ENCODE peak calls at places on chromosomes 6 and 20, in seven cellular contexts. B is heart left ventricle, D is mesothelial cell of epicardium, T is neural crest cell, Y is HCT116, C is astrocyte of the spinal cord, X is fibroblast of the aortic adventitia. F is an unnamed sample.
A peak's percentile ranks its signal among the peaks of the same experiment; 100 is the strongest.

GRCh38 chr6:119495230-119495683 is 145.7 kb upstream of the MAN1A1 start:
- DNase-seq in C (no peak), D (no peak), B (peak; percentile 14), T (no peak), Y (no peak), X (no peak), F (no peak)

GRCh38 chr20:24836900-24837299 is 112.2 kb upstream of the CST7 start:
- DNase-seq in T (no peak), B (no peak), D (no peak), X (no peak), Y (no peak), C (no peak), F (no peak)

GRCh38 chr6:167979436-167980090 is 17.9 kb upstream of the KIF25 start:
- DNase-seq in C (no peak), Y (no peak), B (no peak), X (no peak), D (no peak), T (no peak), F (no peak)

GRCh38 chr6:118152524-118152923 is 245.5 kb downstream of the SLC35F1 start:
- DNase-seq in Y (no peak), T (no peak), B (no peak), X (no peak), D (no peak), C (no peak), F (no peak)

GRCh38 chr6:88164061-88164460 is 2.1 kb downstream of the CNR1 start:
- DNase-seq in X (no peak), C (no peak), B (no peak), Y (no peak), T (no peak), D (no peak), F (no peak)

GRCh38 chr6:34142599-34142998 is 3.3 kb downstream of the GRM4 start:
- DNase-seq in Y (no peak), C (no peak), X (no peak), B (no peak), D (no peak), T (no peak), F (no peak)

GRCh38 chr6:79570802-79571367 is 33.7 kb upstream of the LCA5 start:
- DNase-seq in Y (no peak), D (no peak), B (no peak), T (no peak), X (peak; percentile 53), C (peak; percentile 68), F (no peak)

GRCh38 chr20:47124235-47124717 is 229.6 kb downstream of the EYA2 start:
- DNase-seq in T (no peak), Y (no peak), C (no peak), X (no peak), D (no peak), B (peak; percentile 22), F (peak; percentile 82)

GRCh38 chr6:12479885-12480284 is 189.7 kb downstream of the EDN1 start:
- DNase-seq in X (peak; percentile 34), Y (no peak), B (no peak), D (no peak), T (no peak), C (peak; percentile 42), F (no peak)

GRCh38 chr20:43976577-43976976 is 61.9 kb downstream of the TOX2 start:
- DNase-seq in T (no peak), Y (no peak), C (no peak), X (no peak), B (no peak), D (no peak), F (no peak)

GRCh38 chr6:105711216-105711615 is 308.3 kb upstream of the PREP start:
- DNase-seq in T (no peak), Y (no peak), C (no peak), D (no peak), B (no peak), X (no peak), F (no peak)

GRCh38 chr6:81451787-81452186 is 300.7 kb downstream of the TENT5A start:
- DNase-seq in C (peak; percentile 85), B (no peak), X (peak; percentile 95), D (no peak), T (no peak), Y (peak; percentile 98), F (no peak)

GRCh38 chr20:25048519-25048952 is 9.4 kb downstream of the ACSS1 start:
- DNase-seq in T (no peak), D (no peak), X (no peak), Y (no peak), B (no peak), C (no peak), F (peak; percentile 19)

GRCh38 chr6:2063547-2063946 is 181.9 kb downstream of the GMDS start:
- DNase-seq in C (no peak), B (no peak), X (no peak), T (no peak), D (no peak), Y (no peak), F (no peak)

GRCh38 chr6:30724906-30725667 is 4.9 kb downstream of the TUBB start:
- DNase-seq in B (no peak), X (no peak), Y (no peak), T (no peak), D (no peak), C (no peak), F (no peak)

GRCh38 chr20:1215386-1216170 is 10.3 kb upstream of the RAD21L1 start:
- DNase-seq in T (no peak), D (no peak), B (no peak), X (no peak), Y (no peak), C (no peak), F (no peak)

GRCh38 chr6:80939480-80939879 is 813.0 kb downstream of the TENT5A start:
- DNase-seq in Y (no peak), B (no peak), X (no peak), T (no peak), D (no peak), C (no peak), F (no peak)

GRCh38 chr20:63320616-63321147 is 27.7 kb downstream of the COL20A1 start:
- DNase-seq in X (no peak), Y (no peak), C (no peak), B (no peak), T (no peak), D (no peak), F (peak; percentile 16)

GRCh38 chr6:131033631-131034030 is 29.4 kb downstream of the EPB41L2 start:
- DNase-seq in C (no peak), D (no peak), T (no peak), B (no peak), X (no peak), Y (no peak), F (no peak)

GRCh38 chr6:20197251-20197650 is 15.0 kb downstream of the MBOAT1 start:
- DNase-seq in C (no peak), B (no peak), D (no peak), T (no peak), Y (no peak), X (no peak), F (no peak)

GRCh38 chr6:29375191-29375590 is at the start of gene OR12D3:
- DNase-seq in D (no peak), T (no peak), B (no peak), C (no peak), X (no peak), Y (no peak), F (no peak)

DNA sequence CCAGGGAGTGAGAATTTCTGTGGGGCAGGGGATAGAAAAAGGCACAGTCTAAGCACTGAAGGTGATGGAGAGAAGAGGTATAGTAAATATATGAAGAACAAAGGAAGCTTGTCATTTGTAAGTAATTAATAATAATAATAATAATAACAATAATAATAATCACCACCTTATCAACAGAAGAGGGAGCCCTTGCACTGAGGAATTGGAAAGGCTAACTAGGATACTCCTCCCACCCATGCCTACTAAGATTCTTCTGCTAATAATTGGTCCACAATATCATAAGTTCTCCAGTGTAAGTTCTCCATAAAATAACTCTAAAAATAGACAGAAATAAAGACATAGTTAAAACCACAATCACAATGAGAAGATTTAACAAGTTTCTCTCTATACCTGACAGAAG is 912 bp upstream of the OR12D3 start:
- DNase-seq in C (no peak), Y (peak; percentile 19), B (no peak), T (no peak), X (no peak), D (no peak), F (no peak)
- TF ChIP-seq CTCF in C (no peak), Y (peak; percentile 17), B (no peak), T (peak; percentile 54), X (no peak), D (no peak), F (no peak)

DNA sequence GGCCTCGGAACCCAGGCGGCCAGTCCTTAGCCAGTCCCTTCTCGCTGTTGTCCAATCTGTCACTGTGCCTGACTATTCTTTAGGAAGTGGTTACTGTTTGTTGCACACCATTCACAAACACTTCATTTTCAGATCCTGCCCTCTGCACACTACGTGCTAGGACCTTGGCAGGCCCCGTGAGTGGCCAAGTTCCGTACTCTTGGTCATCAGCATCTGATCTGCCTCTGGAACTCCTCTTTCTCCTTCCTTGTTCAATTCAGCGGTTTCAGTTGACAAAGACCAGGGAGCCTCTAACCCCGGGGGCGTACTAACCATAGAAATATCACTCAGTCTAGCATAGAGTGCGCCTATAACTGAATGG is 137.3 kb downstream of the LY86 start:
- DNase-seq in D (no peak), B (no peak), Y (no peak), C (no peak), T (no peak), X (no peak), F (peak; percentile 73)
- TF ChIP-seq CTCF in D (no peak), B (no peak), Y (no peak), C (no peak), T (no peak), X (no peak), F (no peak)

DNA sequence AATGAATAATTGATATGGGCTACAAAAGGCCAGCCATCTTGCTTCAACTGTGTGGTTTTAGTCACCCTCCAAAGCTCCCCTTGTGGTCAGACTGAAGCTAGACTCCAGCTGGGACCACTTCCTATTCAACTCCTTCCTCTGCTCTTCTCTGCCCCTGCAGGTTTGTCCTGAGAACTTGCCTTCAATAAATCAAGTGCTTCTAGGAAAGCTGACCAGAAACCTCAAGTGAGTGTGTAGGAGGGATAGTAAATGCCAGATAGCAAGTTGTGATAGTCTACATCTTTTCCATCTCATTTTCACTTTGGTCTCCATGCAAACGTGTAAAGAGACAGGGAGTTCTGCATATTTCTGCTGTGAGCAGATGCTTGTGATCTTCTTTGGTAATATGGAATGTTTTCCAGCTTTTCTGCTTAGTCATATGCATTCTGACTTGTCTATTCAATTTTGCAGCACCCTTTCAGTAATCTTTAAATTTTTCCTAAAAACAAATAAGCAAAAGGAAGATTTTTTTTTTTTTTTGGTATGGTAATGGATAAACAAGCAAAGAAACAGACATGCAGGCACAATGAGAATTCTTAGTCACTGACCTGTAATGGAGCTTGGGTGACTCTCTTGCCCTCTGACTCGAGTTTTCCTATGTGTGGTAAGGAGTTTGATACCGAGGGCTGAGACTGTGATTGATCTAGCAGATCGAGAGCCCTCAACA is 201.3 kb upstream of the BTBD3 start:
- DNase-seq in C (peak; percentile 96), Y (peak; percentile 65), X (peak; percentile 27), B (no peak), D (no peak), T (peak; percentile 5), F (no peak)
- TF ChIP-seq CTCF in C (peak; percentile 71), Y (peak; percentile 71), X (peak; percentile 35), B (peak; percentile 12), D (no peak), T (peak; percentile 61), F (no peak)

DNA sequence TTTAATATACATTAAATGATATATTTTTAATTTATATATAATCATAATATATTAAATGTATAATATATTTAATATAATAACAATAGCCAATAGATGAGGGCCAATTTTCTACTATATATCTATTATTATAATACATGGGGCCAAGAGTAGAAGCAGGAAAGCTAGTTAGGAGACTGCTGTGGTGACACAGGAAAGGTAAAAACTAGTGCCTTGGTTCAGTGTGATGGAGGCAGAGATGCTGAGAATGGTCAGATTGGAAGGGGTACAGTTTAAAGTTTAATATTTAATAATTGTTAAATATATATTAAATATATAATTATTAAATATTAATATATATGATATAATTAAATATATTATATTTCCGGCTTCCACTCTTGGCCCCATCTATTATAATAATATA is 102.9 kb upstream of the RNF217 start:
- DNase-seq in B (no peak), T (no peak), X (no peak), D (no peak), C (no peak), Y (no peak), F (no peak)
- TF ChIP-seq CTCF in B (no peak), T (no peak), X (no peak), D (no peak), C (no peak), Y (no peak), F (no peak)